ENCODE peak calls at places on chromosomes 6 and 20, in five cellular contexts. G, C, P, B and S are unnamed samples.

GRCh38 chr6:43491750-43492661 is 14.6 kb downstream of the TJAP1 start:
- DNase-seq in G (peak; percentile 77), C (no peak), P (no peak), B (no peak), S (no peak)

GRCh38 chr6:117711369-117711768 is 36.1 kb downstream of the NUS1 start:
- DNase-seq in G (no peak), C (peak; percentile 9), P (no peak), B (peak; percentile 29), S (no peak)

GRCh38 chr20:48584391-48585249 is 243.2 kb downstream of the PREX1 start:
- DNase-seq in G (no peak), C (no peak), P (no peak), B (no peak), S (no peak)

GRCh38 chr6:126041516-126042447 is 55.4 kb downstream of the TRMT11 start:
- DNase-seq in G (peak; percentile 62), C (no peak), P (no peak), B (no peak), S (no peak)

GRCh38 chr6:154738561-154738961 is 5.3 kb downstream of the SCAF8 start:
- DNase-seq in G (peak; percentile 16), C (no peak), P (no peak), B (peak; percentile 76), S (peak; percentile 35)

GRCh38 chr6:154447929-154448328 is 62.6 kb downstream of the CNKSR3 start:
- DNase-seq in G (peak; percentile 55), C (no peak), P (no peak), B (no peak), S (no peak)

GRCh38 chr20:21941941-21942805 is 236.7 kb downstream of the PAX1 start:
- DNase-seq in G (no peak), C (no peak), P (no peak), B (peak; percentile 36), S (no peak)

GRCh38 chr6:147053311-147053921 is 150.8 kb upstream of the STXBP5 start:
- DNase-seq in G (no peak), C (no peak), P (peak; percentile 50), B (peak; percentile 54), S (no peak)

GRCh38 chr6:110116258-110116657 is 63.2 kb downstream of the WASF1 start:
- DNase-seq in G (no peak), C (no peak), P (no peak), B (peak; percentile 25), S (no peak)

GRCh38 chr20:63942250-63943006 is 13.8 kb downstream of the UCKL1 start:
- DNase-seq in G (peak; percentile 4), C (peak; percentile 86), P (peak; percentile 92), B (peak; percentile 88), S (no peak)

GRCh38 chr6:118696262-118696661 is 44.9 kb upstream of the CEP85L start:
- DNase-seq in G (no peak), C (no peak), P (no peak), B (no peak), S (no peak)

GRCh38 chr6:158660331-158660730 is 10.5 kb downstream of the SYTL3 start:
- DNase-seq in G (no peak), C (peak; percentile 69), P (peak; percentile 59), B (no peak), S (no peak)

GRCh38 chr6:95649451-95649850 is 72.1 kb downstream of the MANEA start:
- DNase-seq in G (no peak), C (no peak), P (no peak), B (peak; percentile 87), S (no peak)

GRCh38 chr6:13334953-13335352 is 6.6 kb upstream of the TBC1D7 start:
- DNase-seq in G (no peak), C (no peak), P (no peak), B (peak; percentile 87), S (no peak)

GRCh38 chr6:56916849-56917551 is 37.9 kb upstream of the BEND6 start:
- DNase-seq in G (no peak), C (no peak), P (no peak), B (no peak), S (no peak)

GRCh38 chr6:152301806-152302568 is 335.2 kb downstream of the SYNE1 start:
- DNase-seq in G (peak; percentile 90), C (peak; percentile 93), P (peak; percentile 92), B (peak; percentile 95), S (peak; percentile 76)

GRCh38 chr20:46838002-46838401 is 56.6 kb upstream of the EYA2 start:
- DNase-seq in G (no peak), C (no peak), P (peak; percentile 71), B (peak; percentile 55), S (no peak)

GRCh38 chr20:35661013-35661412 is 3.7 kb downstream of the CPNE1 start:
- DNase-seq in G (no peak), C (peak; percentile 82), P (no peak), B (peak; percentile 29), S (no peak)

GRCh38 chr20:63226020-63226943 is 9.4 kb upstream of the BIRC7 start:
- DNase-seq in G (no peak), C (peak; percentile 75), P (no peak), B (peak; percentile 69), S (no peak)

DNA sequence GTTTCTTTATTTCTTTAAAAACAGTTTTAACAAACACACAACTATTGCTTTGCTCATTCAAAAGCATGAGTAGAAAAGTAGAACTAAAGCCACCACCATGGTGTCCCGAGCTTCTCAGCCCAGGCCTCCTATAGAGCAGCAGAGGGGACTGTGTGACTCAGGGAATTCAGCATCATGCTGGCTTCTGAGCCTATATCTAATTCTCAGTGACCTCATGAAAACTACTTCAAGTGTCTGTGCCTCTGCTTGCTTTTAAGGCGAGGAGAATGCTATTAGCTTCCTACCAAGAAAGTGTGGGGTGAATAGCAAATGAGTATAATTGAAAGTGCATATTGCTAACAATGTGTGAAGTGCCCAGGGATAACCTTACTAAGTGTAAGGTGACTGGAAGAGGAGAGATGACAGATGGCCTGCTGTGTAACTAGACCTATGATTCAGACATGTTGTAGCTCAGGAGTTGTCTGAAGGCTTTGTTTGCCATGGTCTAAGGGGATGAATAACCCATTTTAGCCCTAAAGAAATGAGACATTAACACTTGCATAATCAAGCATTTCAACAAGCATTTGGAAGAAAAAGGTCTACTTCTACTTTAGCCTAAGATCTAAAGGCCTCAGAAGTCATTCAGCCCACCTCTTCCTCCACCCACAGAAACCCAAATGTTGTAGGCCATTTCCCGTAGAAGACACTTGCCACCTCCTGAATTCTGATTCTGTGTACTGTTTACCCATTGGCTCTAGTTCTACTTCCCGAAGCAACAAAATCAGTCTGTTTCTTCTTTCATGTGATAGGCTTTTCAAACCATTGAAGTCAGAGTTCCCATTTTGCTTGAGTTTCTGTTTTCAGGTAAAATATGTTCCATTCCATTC is 121.5 kb upstream of the ARG1 start:
- DNase-seq in G (no peak), C (no peak), P (no peak), B (peak; percentile 74), S (no peak)
- H3K23ac ChIP-seq in G (no peak overlapping the region), C (no peak overlapping the region), P (no peak overlapping the region), B (no peak overlapping the region), S (no peak overlapping the region)

GRCh38 chr6:16759181-16759645 is 2.0 kb downstream of the ATXN1 start:
- DNase-seq in G (no peak), C (peak; percentile 42), P (no peak), B (peak; percentile 22), S (no peak)

GRCh38 chr6:16760536-16761468 is at the start of gene ATXN1:
- DNase-seq in G (peak; percentile 65), C (peak; percentile 71), P (peak; percentile 54), B (peak; percentile 78), S (peak; percentile 55)

GRCh38 chr6:16758163-16758975 is 2.9 kb downstream of the ATXN1 start:
- DNase-seq in G (no peak), C (peak; percentile 42), P (no peak), B (peak; percentile 72), S (peak; percentile 51)

GRCh38 chr6:16761469-16762264 is 407 bp upstream of the ATXN1 start:
- DNase-seq in G (peak; percentile 91), C (peak; percentile 85), P (peak; percentile 91), B (peak; percentile 91), S (peak; percentile 67)

DNA sequence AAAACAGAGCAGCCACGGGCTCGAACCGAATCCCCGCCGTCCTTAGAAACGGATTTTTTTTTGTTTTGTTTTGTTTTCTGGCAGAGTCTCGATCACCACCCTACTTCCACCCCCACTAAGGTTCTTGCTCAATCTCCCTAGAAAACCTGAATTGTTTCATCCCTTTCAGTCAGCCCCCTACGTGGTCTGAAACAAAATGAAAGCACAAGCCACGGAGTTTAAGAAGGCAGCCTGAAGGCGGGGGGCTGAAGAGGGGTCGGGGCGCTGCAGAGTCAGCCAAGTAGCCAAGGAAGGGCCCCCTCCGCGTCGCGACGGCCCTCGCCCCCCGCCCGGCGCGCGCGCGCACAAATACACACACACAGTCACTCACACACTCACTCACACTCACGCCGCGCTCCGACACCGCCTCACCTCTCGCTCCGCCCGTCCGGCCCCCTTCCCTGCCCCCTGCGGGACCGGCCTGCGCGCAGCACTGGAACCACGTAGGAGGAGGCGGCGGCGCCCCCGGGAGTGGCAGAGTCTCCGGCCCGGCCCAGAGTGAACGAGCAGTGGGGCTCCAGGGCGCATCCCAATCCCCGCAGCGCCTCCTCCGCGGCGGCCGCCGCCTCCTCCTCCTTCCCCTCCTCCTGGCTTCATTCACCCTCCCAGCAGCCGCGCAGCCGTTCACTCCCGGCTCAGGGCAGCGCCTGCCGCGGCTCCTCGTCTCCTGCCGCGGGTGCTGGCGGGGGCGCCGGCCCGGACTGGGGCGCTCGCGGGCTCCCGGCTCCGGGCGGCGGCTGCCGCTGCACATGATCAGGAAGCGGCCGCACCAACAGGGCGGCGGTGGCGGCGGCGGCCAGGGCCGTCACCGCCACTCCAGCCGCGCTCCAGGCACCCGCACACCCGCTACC is 1.4 kb downstream of the ATXN1 start:
- DNase-seq in G (peak; percentile 84), C (peak; percentile 86), P (peak; percentile 64), B (peak; percentile 81), S (peak; percentile 62)
- H3K23ac ChIP-seq in G (peak overlapping the region; percentile 74), C (no peak overlapping the region), P (no peak overlapping the region), B (no peak overlapping the region), S (peak overlapping the region; percentile 99)

GRCh38 chr6:26123675-26124549 is 36.7 kb downstream of the HFE start:
- DNase-seq in G (peak; percentile 100), C (peak; percentile 99), P (peak; percentile 89), B (peak; percentile 100), S (peak; percentile 92)

GRCh38 chr6:26122402-26122792 is 35.2 kb downstream of the HFE start:
- DNase-seq in G (no peak), C (peak; percentile 58), P (peak; percentile 51), B (peak; percentile 82), S (no peak)

GRCh38 chr6:26122005-26122388 is 34.8 kb downstream of the HFE start:
- DNase-seq in G (no peak), C (no peak), P (no peak), B (no peak), S (no peak)

GRCh38 chr6:26124550-26125014 is 37.4 kb downstream of the HFE start:
- DNase-seq in G (no peak), C (no peak), P (no peak), B (no peak), S (no peak)

GRCh38 chr6:26122793-26123674 is 35.8 kb downstream of the HFE start:
- DNase-seq in G (peak; percentile 99), C (peak; percentile 94), P (peak; percentile 96), B (peak; percentile 100), S (peak; percentile 88)
- H3K23ac ChIP-seq in G (peak overlapping the region; percentile 90), C (no peak overlapping the region), P (no peak overlapping the region), B (peak overlapping the region; percentile 97), S (peak overlapping the region; percentile 38)

GRCh38 chr6:19465760-19466159 is 371.4 kb upstream of the ID4 start:
- DNase-seq in G (peak; percentile 31), C (no peak), P (no peak), B (no peak), S (no peak)

GRCh38 chr6:19472168-19472567 is 365.0 kb upstream of the ID4 start:
- DNase-seq in G (peak; percentile 73), C (peak; percentile 100), P (no peak), B (peak; percentile 60), S (no peak)

GRCh38 chr6:19465240-19465639 is 371.9 kb upstream of the ID4 start:
- DNase-seq in G (no peak), C (no peak), P (no peak), B (no peak), S (no peak)

GRCh38 chr6:19472850-19473249 is 364.3 kb upstream of the ID4 start:
- DNase-seq in G (no peak), C (peak; percentile 75), P (peak; percentile 46), B (peak; percentile 27), S (no peak)

GRCh38 chr6:19470333-19470732 is 366.8 kb upstream of the ID4 start:
- DNase-seq in G (no peak), C (no peak), P (no peak), B (no peak), S (no peak)
- H3K23ac ChIP-seq in G (no peak overlapping the region), C (peak overlapping the region; percentile 37), P (no peak overlapping the region), B (no peak overlapping the region), S (no peak overlapping the region)